ENCODE peak calls at places on chromosomes 6 and 20, in eight cellular contexts. One of them, this sample, is unnamed. For H3K4me1, the result is how much of the 10 kb centered on the place peaks cover.

GRCh38 chr6:52403627-52404026 is 16.5 kb upstream of the EFHC1 start:
- DNase-seq in heart left ventricle: peak
- DNase-seq in lung: no peak
- DNase-seq in body of pancreas: peak
- DNase-seq in psoas muscle: no peak
- DNase-seq in H9: no peak
- DNase-seq in CD8-positive, alpha-beta T cell: no peak
- DNase-seq in H1: no peak
- DNase-seq in this sample: no peak

GRCh38 chr6:114000066-114000465 is 29.1 kb upstream of the HDAC2 start:
- DNase-seq in body of pancreas: no peak
- DNase-seq in psoas muscle: no peak
- DNase-seq in H1: no peak
- DNase-seq in H9: no peak
- DNase-seq in lung: no peak
- DNase-seq in CD8-positive, alpha-beta T cell: no peak
- DNase-seq in heart left ventricle: no peak
- DNase-seq in this sample: no peak

GRCh38 chr20:57589728-57590484 is 29.0 kb downstream of the PCK1 start:
- DNase-seq in psoas muscle: no peak
- DNase-seq in lung: no peak
- DNase-seq in heart left ventricle: no peak
- DNase-seq in CD8-positive, alpha-beta T cell: no peak
- DNase-seq in H9: no peak
- DNase-seq in H1: no peak
- DNase-seq in body of pancreas: no peak
- DNase-seq in this sample: no peak

GRCh38 chr6:32940656-32941411 is at the start of gene HLA-DMB:
- DNase-seq in body of pancreas: peak
- DNase-seq in psoas muscle: no peak
- DNase-seq in heart left ventricle: peak
- DNase-seq in H1: no peak
- DNase-seq in CD8-positive, alpha-beta T cell: peak
- DNase-seq in lung: peak
- DNase-seq in H9: peak
- DNase-seq in this sample: no peak

GRCh38 chr6:83199865-83200230 is 6.7 kb downstream of the RWDD2A start:
- DNase-seq in lung: no peak
- DNase-seq in body of pancreas: peak
- DNase-seq in CD8-positive, alpha-beta T cell: no peak
- DNase-seq in H9: no peak
- DNase-seq in heart left ventricle: no peak
- DNase-seq in H1: no peak
- DNase-seq in psoas muscle: no peak
- DNase-seq in this sample: no peak

GRCh38 chr20:43409041-43409913 is 48.4 kb upstream of the SRSF6 start:
- DNase-seq in psoas muscle: no peak
- DNase-seq in H1: peak
- DNase-seq in heart left ventricle: no peak
- DNase-seq in lung: no peak
- DNase-seq in body of pancreas: no peak
- DNase-seq in CD8-positive, alpha-beta T cell: no peak
- DNase-seq in H9: peak
- DNase-seq in this sample: no peak

GRCh38 chr6:162640756-162641155 is 86.8 kb downstream of the PRKN start:
- DNase-seq in H9: no peak
- DNase-seq in heart left ventricle: no peak
- DNase-seq in psoas muscle: no peak
- DNase-seq in CD8-positive, alpha-beta T cell: no peak
- DNase-seq in body of pancreas: no peak
- DNase-seq in H1: no peak
- DNase-seq in lung: no peak
- DNase-seq in this sample: no peak

GRCh38 chr6:169445661-169446581 is 192.3 kb upstream of the THBS2 start:
- DNase-seq in H1: no peak
- DNase-seq in lung: no peak
- DNase-seq in CD8-positive, alpha-beta T cell: no peak
- DNase-seq in psoas muscle: no peak
- DNase-seq in H9: no peak
- DNase-seq in body of pancreas: no peak
- DNase-seq in heart left ventricle: no peak
- DNase-seq in this sample: no peak

GRCh38 chr6:155404937-155405336 is 50.7 kb downstream of the NOX3 start:
- DNase-seq in psoas muscle: no peak
- DNase-seq in CD8-positive, alpha-beta T cell: no peak
- DNase-seq in H1: no peak
- DNase-seq in H9: no peak
- DNase-seq in heart left ventricle: no peak
- DNase-seq in body of pancreas: no peak
- DNase-seq in lung: no peak
- DNase-seq in this sample: no peak

GRCh38 chr6:48714286-48715049 is 603.5 kb upstream of the PTCHD4 start:
- DNase-seq in body of pancreas: no peak
- DNase-seq in CD8-positive, alpha-beta T cell: no peak
- DNase-seq in lung: no peak
- DNase-seq in H9: no peak
- DNase-seq in psoas muscle: no peak
- DNase-seq in H1: no peak
- DNase-seq in heart left ventricle: no peak
- DNase-seq in this sample: no peak

GRCh38 chr6:38713812-38714211 is 1.3 kb upstream of the DNAH8 start:
- DNase-seq in body of pancreas: no peak
- DNase-seq in H1: no peak
- DNase-seq in psoas muscle: no peak
- DNase-seq in H9: no peak
- DNase-seq in CD8-positive, alpha-beta T cell: peak
- DNase-seq in lung: no peak
- DNase-seq in heart left ventricle: no peak
- DNase-seq in this sample: no peak

DNA sequence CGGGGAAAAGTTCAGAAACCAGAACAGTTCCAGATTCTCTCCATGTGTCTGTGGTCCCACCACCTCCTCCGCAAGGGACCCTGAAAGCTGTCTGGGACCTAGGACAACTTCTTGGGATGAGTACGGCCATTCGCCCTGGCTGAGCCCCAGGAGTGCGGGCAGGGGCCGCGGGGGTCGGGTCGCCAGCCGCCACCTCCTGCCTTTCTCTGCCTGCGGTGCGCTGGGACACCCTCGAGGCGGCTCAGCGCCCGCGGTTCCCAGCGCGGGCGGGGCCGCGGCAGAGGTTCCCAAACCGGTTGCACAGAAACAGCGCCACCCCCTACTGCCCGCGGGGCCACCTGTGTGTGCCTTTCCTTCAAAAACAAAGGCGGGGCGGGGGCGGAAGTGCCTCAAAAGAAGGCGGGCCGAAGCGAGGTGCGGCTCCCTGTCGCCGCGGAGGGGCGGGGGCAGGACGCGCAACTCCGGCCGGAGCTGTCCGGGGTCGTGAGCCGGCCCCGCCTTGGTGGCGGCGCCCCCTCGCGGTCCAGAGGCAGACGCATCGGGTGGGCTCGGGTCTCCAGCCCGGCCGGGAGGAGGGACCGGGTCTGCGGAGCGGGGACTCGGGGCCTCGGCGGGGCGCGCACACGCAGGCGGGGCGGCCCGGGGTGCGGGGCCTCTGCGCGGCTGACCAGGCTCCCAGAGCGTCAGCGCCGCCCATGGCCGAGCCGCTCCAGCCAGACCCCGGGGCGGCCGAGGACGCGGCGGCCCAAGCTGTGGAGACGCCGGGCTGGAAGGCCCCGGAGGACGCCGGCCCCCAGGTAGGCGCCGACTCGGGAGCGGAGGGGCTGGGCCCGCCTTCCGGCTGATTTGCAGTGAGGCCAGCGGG is at the start of gene HEBP2:
- DNase-seq in psoas muscle: peak
- DNase-seq in H1: peak
- DNase-seq in H9: peak
- DNase-seq in lung: peak
- DNase-seq in body of pancreas: peak
- DNase-seq in heart left ventricle: peak
- DNase-seq in CD8-positive, alpha-beta T cell: peak
- DNase-seq in this sample: peak
- H3K27ac ChIP-seq in psoas muscle: peak
- H3K27ac ChIP-seq in H1: peak
- H3K27ac ChIP-seq in H9: no peak
- H3K27ac ChIP-seq in lung: peak
- H3K27ac ChIP-seq in body of pancreas: peak
- H3K27ac ChIP-seq in heart left ventricle: peak
- H3K27ac ChIP-seq in CD8-positive, alpha-beta T cell: peak
- H3K27ac ChIP-seq in this sample: peak

DNA sequence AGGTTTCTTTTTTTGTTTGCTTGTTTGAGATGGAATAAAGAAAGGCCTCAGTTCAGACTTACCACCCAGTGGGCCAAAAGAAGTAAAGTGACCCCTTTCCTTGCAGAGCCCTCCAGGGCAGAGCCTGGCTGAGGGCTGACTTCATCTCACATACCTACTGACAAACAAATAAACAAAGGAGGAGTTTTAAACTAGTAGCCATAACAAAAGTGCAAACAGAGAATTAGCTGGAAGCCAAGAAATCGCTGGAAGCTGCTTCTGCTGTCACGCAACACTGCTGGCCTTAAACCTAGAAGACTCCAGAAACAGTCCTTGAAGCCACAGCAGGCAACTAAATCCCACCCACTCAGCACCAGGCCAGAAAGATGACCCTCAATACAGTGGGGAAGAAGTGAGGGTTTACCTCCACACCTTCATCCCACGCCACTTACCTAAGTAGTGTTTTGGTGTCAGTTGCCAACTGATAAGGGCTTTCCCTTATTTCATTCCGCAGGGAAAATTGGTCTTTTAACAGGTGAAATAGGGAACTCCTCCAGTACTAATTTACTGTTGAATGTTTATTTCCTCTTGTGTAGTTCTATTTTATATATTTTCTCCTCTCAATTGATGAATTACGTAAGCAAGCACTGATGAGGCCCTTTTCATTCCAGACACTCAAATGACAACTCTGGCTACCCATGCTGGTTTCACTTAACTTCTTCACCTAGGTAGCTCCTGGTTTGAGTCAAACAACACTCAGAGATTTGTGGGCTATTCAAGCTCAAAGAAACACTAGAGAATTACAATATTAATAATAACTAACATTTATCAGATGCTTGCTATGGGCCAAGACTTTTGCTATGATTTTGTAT is 46.2 kb downstream of the EDN1 start:
- DNase-seq in psoas muscle: no peak
- DNase-seq in heart left ventricle: no peak
- DNase-seq in H1: no peak
- DNase-seq in CD8-positive, alpha-beta T cell: no peak
- DNase-seq in body of pancreas: no peak
- DNase-seq in H9: no peak
- DNase-seq in lung: no peak
- DNase-seq in this sample: no peak
- H3K4me1 ChIP-seq in psoas muscle: under half
- H3K4me1 ChIP-seq in heart left ventricle: under half
- H3K4me1 ChIP-seq in H1: under half
- H3K4me1 ChIP-seq in CD8-positive, alpha-beta T cell: under half
- H3K4me1 ChIP-seq in body of pancreas: half or more
- H3K4me1 ChIP-seq in H9: under half
- H3K4me1 ChIP-seq in lung: under half
- H3K4me1 ChIP-seq in this sample: under half

DNA sequence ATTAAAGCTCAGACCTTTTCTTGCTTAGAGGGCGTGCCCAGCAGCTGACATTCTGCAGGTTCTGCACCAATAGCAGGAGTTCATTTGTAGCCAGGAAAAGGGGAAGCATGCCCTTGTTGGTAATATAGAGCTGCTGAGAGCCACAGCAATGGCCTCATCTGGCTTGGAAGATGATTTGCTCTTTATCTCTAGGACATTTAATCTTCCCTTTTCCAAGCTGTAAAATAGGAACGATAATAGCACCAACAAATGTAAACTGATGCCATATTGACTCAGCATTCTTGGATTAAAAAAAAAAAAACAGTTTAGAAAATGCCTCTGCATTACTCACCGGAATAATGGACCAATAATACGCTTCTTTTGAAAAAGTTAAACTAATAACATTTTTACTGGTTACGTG is 93.4 kb upstream of the SLC2A12 start:
- DNase-seq in psoas muscle: no peak
- DNase-seq in body of pancreas: no peak
- DNase-seq in lung: no peak
- DNase-seq in heart left ventricle: no peak
- DNase-seq in CD8-positive, alpha-beta T cell: no peak
- DNase-seq in H1: no peak
- DNase-seq in H9: no peak
- DNase-seq in this sample: no peak
- H3K27ac ChIP-seq in psoas muscle: no peak
- H3K27ac ChIP-seq in body of pancreas: no peak
- H3K27ac ChIP-seq in lung: no peak
- H3K27ac ChIP-seq in heart left ventricle: no peak
- H3K27ac ChIP-seq in CD8-positive, alpha-beta T cell: no peak
- H3K27ac ChIP-seq in H1: no peak
- H3K27ac ChIP-seq in H9: no peak
- H3K27ac ChIP-seq in this sample: no peak

GRCh38 chr20:6735913-6736845 is 31.3 kb upstream of the BMP2 start:
- DNase-seq in psoas muscle: no peak
- DNase-seq in lung: no peak
- DNase-seq in H1: no peak
- DNase-seq in heart left ventricle: no peak
- DNase-seq in H9: no peak
- DNase-seq in body of pancreas: no peak
- DNase-seq in CD8-positive, alpha-beta T cell: no peak
- DNase-seq in this sample: no peak

GRCh38 chr20:6733965-6734364 is 33.5 kb upstream of the BMP2 start:
- DNase-seq in H1: no peak
- DNase-seq in CD8-positive, alpha-beta T cell: no peak
- DNase-seq in H9: no peak
- DNase-seq in psoas muscle: no peak
- DNase-seq in lung: no peak
- DNase-seq in heart left ventricle: no peak
- DNase-seq in body of pancreas: no peak
- DNase-seq in this sample: no peak

GRCh38 chr20:6730929-6731328 is 36.6 kb upstream of the BMP2 start:
- DNase-seq in CD8-positive, alpha-beta T cell: no peak
- DNase-seq in psoas muscle: no peak
- DNase-seq in H9: no peak
- DNase-seq in heart left ventricle: no peak
- DNase-seq in body of pancreas: no peak
- DNase-seq in lung: no peak
- DNase-seq in H1: no peak
- DNase-seq in this sample: no peak

GRCh38 chr20:6731951-6732580 is 35.4 kb upstream of the BMP2 start:
- DNase-seq in H9: no peak
- DNase-seq in body of pancreas: peak
- DNase-seq in CD8-positive, alpha-beta T cell: no peak
- DNase-seq in H1: no peak
- DNase-seq in heart left ventricle: peak
- DNase-seq in psoas muscle: peak
- DNase-seq in lung: no peak
- DNase-seq in this sample: no peak
- H3K4me1 ChIP-seq in H9: under half
- H3K4me1 ChIP-seq in body of pancreas: under half
- H3K4me1 ChIP-seq in CD8-positive, alpha-beta T cell: under half
- H3K4me1 ChIP-seq in H1: under half
- H3K4me1 ChIP-seq in heart left ventricle: under half
- H3K4me1 ChIP-seq in psoas muscle: under half
- H3K4me1 ChIP-seq in lung: under half
- H3K4me1 ChIP-seq in this sample: under half

GRCh38 chr6:125201961-125202729 is 48.6 kb downstream of the TPD52L1 start:
- DNase-seq in H9: no peak
- DNase-seq in body of pancreas: peak
- DNase-seq in psoas muscle: peak
- DNase-seq in lung: peak
- DNase-seq in CD8-positive, alpha-beta T cell: no peak
- DNase-seq in H1: no peak
- DNase-seq in heart left ventricle: peak
- DNase-seq in this sample: no peak
- H3K27ac ChIP-seq in H9: no peak
- H3K27ac ChIP-seq in body of pancreas: peak
- H3K27ac ChIP-seq in psoas muscle: peak
- H3K27ac ChIP-seq in lung: peak
- H3K27ac ChIP-seq in CD8-positive, alpha-beta T cell: no peak
- H3K27ac ChIP-seq in H1: no peak
- H3K27ac ChIP-seq in heart left ventricle: no peak
- H3K27ac ChIP-seq in this sample: peak

This sample was measured in esophagus squamous epithelium.